ENCODE peak calls at places on chromosomes 5 and 9, in five cellular contexts. One of them, this sample, is unnamed.

GRCh38 chr9:87280421-87280820 is 217.2 kb upstream of the DAPK1 start:
- DNase-seq in mesendoderm: no peak
- DNase-seq in nephron progenitor cell: no peak
- DNase-seq in uterus: no peak
- DNase-seq in stimulated activated CD4-positive, alpha-beta T cell treated with anti-CD3 and anti-CD28 coated beads, TNF-alpha, amount 100 ng/mL, for 24 hours: no peak
- DNase-seq in this sample: no peak

GRCh38 chr5:115258001-115258400 is 4.7 kb downstream of the PGGT1B start:
- DNase-seq in mesendoderm: no peak
- DNase-seq in nephron progenitor cell: no peak
- DNase-seq in uterus: no peak
- DNase-seq in stimulated activated CD4-positive, alpha-beta T cell treated with anti-CD3 and anti-CD28 coated beads, TNF-alpha, amount 100 ng/mL, for 24 hours: no peak
- DNase-seq in this sample: no peak

GRCh38 chr9:115694991-115695390 is 458.6 kb upstream of the PAPPA start:
- DNase-seq in mesendoderm: no peak
- DNase-seq in nephron progenitor cell: no peak
- DNase-seq in uterus: no peak
- DNase-seq in stimulated activated CD4-positive, alpha-beta T cell treated with anti-CD3 and anti-CD28 coated beads, TNF-alpha, amount 100 ng/mL, for 24 hours: no peak
- DNase-seq in this sample: no peak

GRCh38 chr5:159405611-159406031 is 75.3 kb upstream of the IL12B start:
- DNase-seq in mesendoderm: no peak
- DNase-seq in nephron progenitor cell: no peak
- DNase-seq in uterus: no peak
- DNase-seq in stimulated activated CD4-positive, alpha-beta T cell treated with anti-CD3 and anti-CD28 coated beads, TNF-alpha, amount 100 ng/mL, for 24 hours: no peak
- DNase-seq in this sample: no peak

GRCh38 chr5:150301901-150302300 is 804 bp downstream of the ARSI start:
- DNase-seq in mesendoderm: peak
- DNase-seq in nephron progenitor cell: peak
- DNase-seq in uterus: peak
- DNase-seq in stimulated activated CD4-positive, alpha-beta T cell treated with anti-CD3 and anti-CD28 coated beads, TNF-alpha, amount 100 ng/mL, for 24 hours: no peak
- DNase-seq in this sample: no peak

GRCh38 chr5:175254155-175254554 is 189.8 kb downstream of the DRD1 start:
- DNase-seq in mesendoderm: no peak
- DNase-seq in nephron progenitor cell: no peak
- DNase-seq in uterus: no peak
- DNase-seq in stimulated activated CD4-positive, alpha-beta T cell treated with anti-CD3 and anti-CD28 coated beads, TNF-alpha, amount 100 ng/mL, for 24 hours: no peak
- DNase-seq in this sample: no peak

GRCh38 chr5:171433352-171433698 is 13.9 kb downstream of the FGF18 start:
- DNase-seq in mesendoderm: no peak
- DNase-seq in nephron progenitor cell: no peak
- DNase-seq in uterus: no peak
- DNase-seq in stimulated activated CD4-positive, alpha-beta T cell treated with anti-CD3 and anti-CD28 coated beads, TNF-alpha, amount 100 ng/mL, for 24 hours: no peak
- DNase-seq in this sample: no peak

GRCh38 chr5:111070272-111071134 is 1.0 kb upstream of the TSLP start:
- DNase-seq in mesendoderm: peak
- DNase-seq in nephron progenitor cell: peak
- DNase-seq in uterus: no peak
- DNase-seq in stimulated activated CD4-positive, alpha-beta T cell treated with anti-CD3 and anti-CD28 coated beads, TNF-alpha, amount 100 ng/mL, for 24 hours: peak
- DNase-seq in this sample: peak

GRCh38 chr9:126347911-126348760 is 21.5 kb downstream of the MVB12B start:
- DNase-seq in mesendoderm: peak
- DNase-seq in nephron progenitor cell: no peak
- DNase-seq in uterus: no peak
- DNase-seq in stimulated activated CD4-positive, alpha-beta T cell treated with anti-CD3 and anti-CD28 coated beads, TNF-alpha, amount 100 ng/mL, for 24 hours: no peak
- DNase-seq in this sample: no peak

GRCh38 chr9:125507247-125507646 is 199.8 kb downstream of the MAPKAP1 start:
- DNase-seq in mesendoderm: no peak
- DNase-seq in nephron progenitor cell: no peak
- DNase-seq in uterus: no peak
- DNase-seq in stimulated activated CD4-positive, alpha-beta T cell treated with anti-CD3 and anti-CD28 coated beads, TNF-alpha, amount 100 ng/mL, for 24 hours: no peak
- DNase-seq in this sample: no peak

GRCh38 chr9:100377015-100377414 is 24.3 kb upstream of the TEX10 start:
- DNase-seq in mesendoderm: no peak
- DNase-seq in nephron progenitor cell: no peak
- DNase-seq in uterus: no peak
- DNase-seq in stimulated activated CD4-positive, alpha-beta T cell treated with anti-CD3 and anti-CD28 coated beads, TNF-alpha, amount 100 ng/mL, for 24 hours: no peak
- DNase-seq in this sample: no peak

GRCh38 chr9:37747271-37747753 is 6.3 kb upstream of the TRMT10B start:
- DNase-seq in mesendoderm: peak
- DNase-seq in nephron progenitor cell: peak
- DNase-seq in uterus: peak
- DNase-seq in stimulated activated CD4-positive, alpha-beta T cell treated with anti-CD3 and anti-CD28 coated beads, TNF-alpha, amount 100 ng/mL, for 24 hours: peak
- DNase-seq in this sample: no peak

GRCh38 chr5:22889714-22890113 is 36.6 kb upstream of the CDH12 start:
- DNase-seq in mesendoderm: no peak
- DNase-seq in nephron progenitor cell: no peak
- DNase-seq in uterus: no peak
- DNase-seq in stimulated activated CD4-positive, alpha-beta T cell treated with anti-CD3 and anti-CD28 coated beads, TNF-alpha, amount 100 ng/mL, for 24 hours: no peak
- DNase-seq in this sample: no peak

GRCh38 chr9:122168356-122168755 is 8.6 kb downstream of the MORN5 start:
- DNase-seq in mesendoderm: no peak
- DNase-seq in nephron progenitor cell: no peak
- DNase-seq in uterus: no peak
- DNase-seq in stimulated activated CD4-positive, alpha-beta T cell treated with anti-CD3 and anti-CD28 coated beads, TNF-alpha, amount 100 ng/mL, for 24 hours: no peak
- DNase-seq in this sample: no peak

GRCh38 chr9:93003552-93004407 is 54.7 kb upstream of the SUSD3 start:
- DNase-seq in mesendoderm: peak
- DNase-seq in nephron progenitor cell: peak
- DNase-seq in uterus: peak
- DNase-seq in stimulated activated CD4-positive, alpha-beta T cell treated with anti-CD3 and anti-CD28 coated beads, TNF-alpha, amount 100 ng/mL, for 24 hours: peak
- DNase-seq in this sample: peak

GRCh38 chr5:123500476-123500875 is 11.5 kb upstream of the CSNK1G3 start:
- DNase-seq in mesendoderm: no peak
- DNase-seq in nephron progenitor cell: no peak
- DNase-seq in uterus: no peak
- DNase-seq in stimulated activated CD4-positive, alpha-beta T cell treated with anti-CD3 and anti-CD28 coated beads, TNF-alpha, amount 100 ng/mL, for 24 hours: no peak
- DNase-seq in this sample: no peak

GRCh38 chr5:149841844-149842793 is 102.5 kb downstream of the PDE6A start:
- DNase-seq in mesendoderm: no peak
- DNase-seq in nephron progenitor cell: no peak
- DNase-seq in uterus: no peak
- DNase-seq in stimulated activated CD4-positive, alpha-beta T cell treated with anti-CD3 and anti-CD28 coated beads, TNF-alpha, amount 100 ng/mL, for 24 hours: no peak
- DNase-seq in this sample: no peak

GRCh38 chr9:137240321-137240840 is 706 bp upstream of the TUBB4B start:
- DNase-seq in mesendoderm: no peak
- DNase-seq in nephron progenitor cell: peak
- DNase-seq in uterus: peak
- DNase-seq in stimulated activated CD4-positive, alpha-beta T cell treated with anti-CD3 and anti-CD28 coated beads, TNF-alpha, amount 100 ng/mL, for 24 hours: peak
- DNase-seq in this sample: peak

GRCh38 chr9:2159521-2160417 is 144.6 kb downstream of the SMARCA2 start:
- DNase-seq in mesendoderm: peak
- DNase-seq in nephron progenitor cell: no peak
- DNase-seq in uterus: no peak
- DNase-seq in stimulated activated CD4-positive, alpha-beta T cell treated with anti-CD3 and anti-CD28 coated beads, TNF-alpha, amount 100 ng/mL, for 24 hours: no peak
- DNase-seq in this sample: no peak

GRCh38 chr5:120538149-120538548 is 74.0 kb downstream of the PRR16 start:
- DNase-seq in mesendoderm: no peak
- DNase-seq in nephron progenitor cell: no peak
- DNase-seq in uterus: no peak
- DNase-seq in stimulated activated CD4-positive, alpha-beta T cell treated with anti-CD3 and anti-CD28 coated beads, TNF-alpha, amount 100 ng/mL, for 24 hours: no peak
- DNase-seq in this sample: no peak

GRCh38 chr9:98989036-98990000 is 45.6 kb downstream of the COL15A1 start:
- DNase-seq in mesendoderm: peak
- DNase-seq in nephron progenitor cell: no peak
- DNase-seq in uterus: peak
- DNase-seq in stimulated activated CD4-positive, alpha-beta T cell treated with anti-CD3 and anti-CD28 coated beads, TNF-alpha, amount 100 ng/mL, for 24 hours: no peak
- DNase-seq in this sample: peak

GRCh38 chr5:33010851-33011250 is 299.7 kb downstream of the NPR3 start:
- DNase-seq in mesendoderm: no peak
- DNase-seq in nephron progenitor cell: no peak
- DNase-seq in uterus: no peak
- DNase-seq in stimulated activated CD4-positive, alpha-beta T cell treated with anti-CD3 and anti-CD28 coated beads, TNF-alpha, amount 100 ng/mL, for 24 hours: no peak
- DNase-seq in this sample: no peak

GRCh38 chr9:136543830-136544548 is 1.9 kb downstream of the NOTCH1 start:
- DNase-seq in mesendoderm: no peak
- DNase-seq in nephron progenitor cell: no peak
- DNase-seq in uterus: no peak
- DNase-seq in stimulated activated CD4-positive, alpha-beta T cell treated with anti-CD3 and anti-CD28 coated beads, TNF-alpha, amount 100 ng/mL, for 24 hours: no peak
- DNase-seq in this sample: no peak

GRCh38 chr5:80712914-80713313 is 58.1 kb upstream of the DHFR start:
- DNase-seq in mesendoderm: no peak
- DNase-seq in nephron progenitor cell: no peak
- DNase-seq in uterus: no peak
- DNase-seq in stimulated activated CD4-positive, alpha-beta T cell treated with anti-CD3 and anti-CD28 coated beads, TNF-alpha, amount 100 ng/mL, for 24 hours: no peak
- DNase-seq in this sample: no peak

GRCh38 chr9:130433947-130434262 is 10.9 kb upstream of the ASS1 start:
- DNase-seq in mesendoderm: no peak
- DNase-seq in nephron progenitor cell: no peak
- DNase-seq in uterus: no peak
- DNase-seq in stimulated activated CD4-positive, alpha-beta T cell treated with anti-CD3 and anti-CD28 coated beads, TNF-alpha, amount 100 ng/mL, for 24 hours: no peak
- DNase-seq in this sample: no peak

GRCh38 chr9:113772121-113772885 is 103.8 kb upstream of the ZNF618 start:
- DNase-seq in mesendoderm: no peak
- DNase-seq in nephron progenitor cell: no peak
- DNase-seq in uterus: no peak
- DNase-seq in stimulated activated CD4-positive, alpha-beta T cell treated with anti-CD3 and anti-CD28 coated beads, TNF-alpha, amount 100 ng/mL, for 24 hours: no peak
- DNase-seq in this sample: no peak

GRCh38 chr5:123178693-123179092 is 89.7 kb downstream of the PRDM6 start:
- DNase-seq in mesendoderm: no peak
- DNase-seq in nephron progenitor cell: no peak
- DNase-seq in uterus: no peak
- DNase-seq in stimulated activated CD4-positive, alpha-beta T cell treated with anti-CD3 and anti-CD28 coated beads, TNF-alpha, amount 100 ng/mL, for 24 hours: no peak
- DNase-seq in this sample: no peak

GRCh38 chr5:18527017-18527416 is 892.8 kb downstream of the TAF11L14 start:
- DNase-seq in mesendoderm: peak
- DNase-seq in nephron progenitor cell: no peak
- DNase-seq in uterus: no peak
- DNase-seq in stimulated activated CD4-positive, alpha-beta T cell treated with anti-CD3 and anti-CD28 coated beads, TNF-alpha, amount 100 ng/mL, for 24 hours: no peak
- DNase-seq in this sample: no peak

GRCh38 chr5:110590187-110590586 is 136.3 kb downstream of the TMEM232 start:
- DNase-seq in mesendoderm: peak
- DNase-seq in nephron progenitor cell: no peak
- DNase-seq in uterus: no peak
- DNase-seq in stimulated activated CD4-positive, alpha-beta T cell treated with anti-CD3 and anti-CD28 coated beads, TNF-alpha, amount 100 ng/mL, for 24 hours: no peak
- DNase-seq in this sample: no peak

GRCh38 chr5:169024426-169024825 is 276.5 kb downstream of the SLIT3 start:
- DNase-seq in mesendoderm: no peak
- DNase-seq in nephron progenitor cell: no peak
- DNase-seq in uterus: no peak
- DNase-seq in stimulated activated CD4-positive, alpha-beta T cell treated with anti-CD3 and anti-CD28 coated beads, TNF-alpha, amount 100 ng/mL, for 24 hours: no peak
- DNase-seq in this sample: no peak

GRCh38 chr5:61254969-61255555 is 77.0 kb upstream of the ZSWIM6 start:
- DNase-seq in mesendoderm: no peak
- DNase-seq in nephron progenitor cell: no peak
- DNase-seq in uterus: no peak
- DNase-seq in stimulated activated CD4-positive, alpha-beta T cell treated with anti-CD3 and anti-CD28 coated beads, TNF-alpha, amount 100 ng/mL, for 24 hours: no peak
- DNase-seq in this sample: no peak

GRCh38 chr5:149581931-149582768 is 852 bp downstream of the ARHGEF37 start:
- DNase-seq in mesendoderm: peak
- DNase-seq in nephron progenitor cell: no peak
- DNase-seq in uterus: peak
- DNase-seq in stimulated activated CD4-positive, alpha-beta T cell treated with anti-CD3 and anti-CD28 coated beads, TNF-alpha, amount 100 ng/mL, for 24 hours: no peak
- DNase-seq in this sample: no peak

GRCh38 chr9:134770972-134771971 is 109.3 kb upstream of the FCN2 start:
- DNase-seq in mesendoderm: no peak
- DNase-seq in nephron progenitor cell: no peak
- DNase-seq in uterus: no peak
- DNase-seq in stimulated activated CD4-positive, alpha-beta T cell treated with anti-CD3 and anti-CD28 coated beads, TNF-alpha, amount 100 ng/mL, for 24 hours: no peak
- DNase-seq in this sample: peak

GRCh38 chr5:43039468-43040286 is 442 bp downstream of the ANXA2R start:
- DNase-seq in mesendoderm: peak
- DNase-seq in nephron progenitor cell: peak
- DNase-seq in uterus: peak
- DNase-seq in stimulated activated CD4-positive, alpha-beta T cell treated with anti-CD3 and anti-CD28 coated beads, TNF-alpha, amount 100 ng/mL, for 24 hours: peak
- DNase-seq in this sample: peak

GRCh38 chr9:134724231-134724911 is 82.8 kb downstream of the COL5A1 start:
- DNase-seq in mesendoderm: peak
- DNase-seq in nephron progenitor cell: no peak
- DNase-seq in uterus: no peak
- DNase-seq in stimulated activated CD4-positive, alpha-beta T cell treated with anti-CD3 and anti-CD28 coated beads, TNF-alpha, amount 100 ng/mL, for 24 hours: no peak
- DNase-seq in this sample: peak

GRCh38 chr5:152688561-152689274 is 283.6 kb upstream of the NMUR2 start:
- DNase-seq in mesendoderm: peak
- DNase-seq in nephron progenitor cell: no peak
- DNase-seq in uterus: peak
- DNase-seq in stimulated activated CD4-positive, alpha-beta T cell treated with anti-CD3 and anti-CD28 coated beads, TNF-alpha, amount 100 ng/mL, for 24 hours: no peak
- DNase-seq in this sample: no peak

GRCh38 chr5:35771321-35771720 is 85.4 kb upstream of the IL7R start:
- DNase-seq in mesendoderm: no peak
- DNase-seq in nephron progenitor cell: no peak
- DNase-seq in uterus: no peak
- DNase-seq in stimulated activated CD4-positive, alpha-beta T cell treated with anti-CD3 and anti-CD28 coated beads, TNF-alpha, amount 100 ng/mL, for 24 hours: no peak
- DNase-seq in this sample: no peak